ENCODE peak calls at places on chromosomes 12 and 14, in nine cellular contexts. W, C, N, D, M, R, Z, O and P are unnamed samples.

GRCh38 chr14:20429801-20430669 is 5.9 kb downstream of the KLHL33 start:
- DNase-seq in R (no peak), Z (no peak), W (no peak), D (no peak), N (peak; percentile 91), C (peak; percentile 87), M (no peak), O (peak; percentile 67), P (no peak)

GRCh38 chr14:104676694-104677505 is 12.5 kb upstream of the INF2 start:
- DNase-seq in D (no peak), O (no peak), C (no peak), R (no peak), W (peak; percentile 74), M (peak; percentile 33), N (no peak), Z (peak; percentile 59), P (no peak)

GRCh38 chr12:95970905-95971304 is 25.2 kb downstream of the HAL start:
- DNase-seq in O (no peak), M (no peak), W (no peak), N (no peak), C (no peak), D (no peak), Z (no peak), R (no peak), P (no peak)

GRCh38 chr12:26153421-26154154 is 28.8 kb upstream of the BHLHE41 start:
- DNase-seq in D (peak; percentile 74), O (no peak), C (no peak), N (no peak), M (peak; percentile 83), Z (no peak), W (no peak), R (no peak), P (no peak)

GRCh38 chr14:95157987-95158712 is 821 bp upstream of the DICER1 start:
- DNase-seq in R (peak; percentile 72), Z (no peak), N (no peak), M (no peak), C (no peak), O (no peak), D (no peak), W (peak; percentile 63), P (no peak)

GRCh38 chr12:47488888-47489287 is 216.9 kb downstream of the RPAP3 start:
- DNase-seq in R (no peak), N (no peak), Z (no peak), D (no peak), W (no peak), O (no peak), C (no peak), M (no peak), P (no peak)

GRCh38 chr12:120240495-120240833 is 25.1 kb downstream of the PXN start:
- DNase-seq in N (no peak), Z (no peak), C (no peak), M (no peak), O (no peak), R (no peak), W (no peak), D (no peak), P (no peak)

GRCh38 chr12:131290255-131290959 is 336.7 kb downstream of the ADGRD1 start:
- DNase-seq in M (no peak), R (no peak), O (no peak), D (no peak), C (no peak), Z (no peak), W (no peak), N (no peak), P (no peak)

GRCh38 chr12:73057428-73057827 is 785.3 kb downstream of the TRHDE start:
- DNase-seq in N (no peak), Z (no peak), W (no peak), M (peak; percentile 3), O (no peak), C (no peak), D (no peak), R (no peak), P (no peak)

GRCh38 chr14:26917086-26917485 is 319.3 kb upstream of the NOVA1 start:
- DNase-seq in D (peak; percentile 91), R (peak; percentile 1), Z (no peak), O (no peak), M (peak; percentile 12), N (no peak), C (no peak), W (no peak), P (no peak)

GRCh38 chr12:59491877-59492276 is 104.0 kb upstream of the SLC16A7 start:
- DNase-seq in D (no peak), R (no peak), N (no peak), O (no peak), C (no peak), Z (no peak), W (no peak), M (no peak), P (no peak)

GRCh38 chr12:92139634-92140555 is 5.8 kb downstream of the BTG1 start:
- DNase-seq in O (no peak), N (no peak), W (no peak), M (peak; percentile 20), Z (no peak), D (no peak), C (no peak), R (no peak), P (no peak)

GRCh38 chr12:8564656-8565055 is 24.0 kb upstream of the CLEC4E start:
- DNase-seq in M (no peak), D (no peak), C (no peak), O (no peak), N (no peak), W (no peak), Z (no peak), R (no peak), P (no peak)

GRCh38 chr12:106113446-106114083 is 25.2 kb downstream of the NUAK1 start:
- DNase-seq in D (no peak), Z (no peak), C (no peak), N (no peak), R (no peak), M (no peak), W (no peak), O (no peak), P (no peak)

GRCh38 chr12:122757568-122757967 is 4.9 kb downstream of the DENR start:
- DNase-seq in D (no peak), W (no peak), N (no peak), M (no peak), Z (no peak), C (no peak), O (no peak), R (no peak), P (no peak)

GRCh38 chr14:46344327-46344937 is 307.1 kb downstream of the RPL10L start:
- DNase-seq in D (no peak), N (no peak), O (no peak), Z (no peak), R (peak; percentile 34), C (peak; percentile 65), W (peak; percentile 5), M (peak; percentile 36), P (no peak)

GRCh38 chr12:118356809-118357326 is 15.8 kb downstream of the TAOK3 start:
- DNase-seq in D (peak; percentile 75), N (no peak), Z (peak; percentile 13), R (peak; percentile 10), W (no peak), O (no peak), M (no peak), C (no peak), P (no peak)

GRCh38 chr12:54082402-54082892 is 28.8 kb downstream of the HOXC4 start:
- DNase-seq in Z (peak; percentile 54), N (peak; percentile 43), W (peak; percentile 42), O (peak; percentile 52), D (no peak), R (peak; percentile 39), M (peak; percentile 69), C (no peak), P (peak; percentile 45)

GRCh38 chr14:32407170-32407569 is 78.1 kb downstream of the AKAP6 start:
- DNase-seq in O (no peak), D (no peak), M (no peak), Z (no peak), N (no peak), R (no peak), W (no peak), C (peak; percentile 84), P (no peak)

GRCh38 chr12:53869500-53869899 is 69.1 kb upstream of the HOXC13 start:
- DNase-seq in C (no peak), Z (no peak), W (no peak), M (peak; percentile 68), N (no peak), D (no peak), O (no peak), R (no peak), P (no peak)

GRCh38 chr14:99688210-99688581 is 4.1 kb downstream of the CYP46A1 start:
- DNase-seq in Z (no peak), N (no peak), M (no peak), W (no peak), R (no peak), D (no peak), C (no peak), O (no peak), P (no peak)

GRCh38 chr12:42299392-42300308 is 26.2 kb downstream of the ZCRB1 start:
- DNase-seq in Z (peak; percentile 69), W (peak; percentile 55), C (no peak), R (peak; percentile 12), N (no peak), O (no peak), D (no peak), M (no peak), P (no peak)

GRCh38 chr12:48961801-48962200 is 4.5 kb upstream of the ARF3 start:
- DNase-seq in C (no peak), D (no peak), M (no peak), R (no peak), O (no peak), Z (no peak), W (no peak), N (no peak), P (no peak)

GRCh38 chr14:79856357-79856756 is 354.9 kb downstream of the DIO2 start:
- DNase-seq in M (no peak), D (no peak), C (no peak), N (no peak), W (no peak), Z (no peak), R (no peak), O (no peak), P (no peak)

GRCh38 chr12:98464155-98464554 is 51.2 kb upstream of the TMPO start:
- DNase-seq in W (no peak), D (no peak), N (no peak), R (no peak), O (no peak), Z (no peak), M (no peak), C (no peak), P (no peak)

GRCh38 chr12:5377997-5378596 is 53.8 kb upstream of the NTF3 start:
- DNase-seq in R (no peak), N (peak; percentile 50), O (no peak), M (peak; percentile 80), D (no peak), Z (no peak), W (no peak), C (no peak), P (no peak)

GRCh38 chr12:122943196-122943595 is 23.1 kb downstream of the ABCB9 start:
- DNase-seq in C (no peak), M (no peak), N (no peak), W (no peak), O (no peak), Z (no peak), D (no peak), R (no peak), P (no peak)

GRCh38 chr14:35387713-35388579 is 16.6 kb downstream of the NFKBIA start:
- DNase-seq in M (no peak), C (no peak), O (no peak), W (no peak), R (no peak), N (no peak), Z (no peak), D (no peak), P (no peak)

GRCh38 chr14:53571589-53571988 is 385.0 kb downstream of the BMP4 start:
- DNase-seq in O (no peak), C (no peak), R (no peak), D (no peak), N (no peak), M (no peak), W (no peak), Z (no peak), P (no peak)

GRCh38 chr12:122086088-122086487 is 7.5 kb downstream of the MLXIP start:
- DNase-seq in N (no peak), W (no peak), R (no peak), C (no peak), Z (no peak), O (no peak), M (no peak), D (no peak), P (no peak)

GRCh38 chr14:66974397-66975025 is 214.7 kb upstream of the GARIN2 start:
- DNase-seq in M (no peak), N (no peak), D (no peak), Z (no peak), C (no peak), W (no peak), O (no peak), R (no peak), P (no peak)